ENCODE peak calls at places on chromosomes 6 and 20, in nine cellular contexts. I is lung; E is heart right ventricle; Z is brain microvascular endothelial cell; M is CD4-positive, alpha-beta memory T cell; S is tibial artery; H is CD8-positive, alpha-beta T cell; A is WERI-Rb-1; W is aorta. P is an unnamed sample.
A peak's percentile ranks its signal among the peaks of the same experiment; 100 is the strongest.

GRCh38 chr6:163635315-163635714 is 220.8 kb downstream of the QKI start:
- DNase-seq in I (no peak), E (no peak), Z (no peak), M (no peak), S (no peak), H (no peak), A (no peak), W (no peak), P (no peak)

GRCh38 chr6:54579011-54579410 is 267.6 kb upstream of the FAM83B start:
- DNase-seq in I (no peak), E (no peak), Z (no peak), M (no peak), S (no peak), H (no peak), A (no peak), W (no peak), P (no peak)

GRCh38 chr6:93047033-93047432 is 372.3 kb downstream of the EPHA7 start:
- DNase-seq in I (no peak), E (no peak), Z (no peak), M (no peak), S (no peak), H (no peak), A (peak; percentile 10), W (no peak), P (no peak)

GRCh38 chr6:4781426-4781825 is 5.2 kb downstream of the CDYL start:
- DNase-seq in I (no peak), E (no peak), Z (no peak), M (no peak), S (no peak), H (no peak), A (no peak), W (no peak), P (no peak)

GRCh38 chr20:51185277-51185676 is 162.4 kb upstream of the KCNG1 start:
- DNase-seq in I (no peak), E (no peak), Z (no peak), M (no peak), S (no peak), H (no peak), A (no peak), W (no peak), P (no peak)

GRCh38 chr6:45677381-45677992 is 299.8 kb upstream of the SUPT3H start:
- DNase-seq in I (no peak), E (peak; percentile 21), Z (peak; percentile 86), M (peak; percentile 54), S (peak; percentile 47), H (peak; percentile 33), A (no peak), W (no peak), P (no peak)

GRCh38 chr20:23180451-23180921 is 94.4 kb upstream of the CD93 start:
- DNase-seq in I (no peak), E (peak; percentile 69), Z (peak; percentile 23), M (no peak), S (no peak), H (no peak), A (no peak), W (no peak), P (peak; percentile 80)

GRCh38 chr6:161639772-161640171 is 365.9 kb upstream of the AGPAT4 start:
- DNase-seq in I (no peak), E (no peak), Z (no peak), M (no peak), S (no peak), H (no peak), A (no peak), W (no peak), P (no peak)

GRCh38 chr6:50837589-50838445 is 19.1 kb downstream of the TFAP2B start:
- DNase-seq in I (no peak), E (no peak), Z (no peak), M (no peak), S (no peak), H (no peak), A (no peak), W (no peak), P (no peak)

GRCh38 chr6:166307981-166308768 is at the start of gene PRR18:
- DNase-seq in I (no peak), E (no peak), Z (no peak), M (peak; percentile 11), S (no peak), H (no peak), A (peak; percentile 53), W (no peak), P (peak; percentile 41)

GRCh38 chr6:101114703-101115102 is 233.6 kb upstream of the ASCC3 start:
- DNase-seq in I (no peak), E (no peak), Z (peak; percentile 47), M (no peak), S (no peak), H (no peak), A (peak; percentile 52), W (no peak), P (no peak)

GRCh38 chr6:13068558-13069210 is 259.7 kb downstream of the TBC1D7 start:
- DNase-seq in I (no peak), E (no peak), Z (no peak), M (no peak), S (no peak), H (no peak), A (no peak), W (no peak), P (no peak)

GRCh38 chr6:139508023-139508422 is 133.6 kb upstream of the CITED2 start:
- DNase-seq in I (no peak), E (no peak), Z (no peak), M (no peak), S (no peak), H (no peak), A (no peak), W (no peak), P (no peak)

GRCh38 chr20:42649716-42650115 is 540.0 kb downstream of the PTPRT start:
- DNase-seq in I (no peak), E (no peak), Z (no peak), M (no peak), S (no peak), H (no peak), A (no peak), W (no peak), P (no peak)

GRCh38 chr6:118100763-118101162 is 193.7 kb downstream of the SLC35F1 start:
- DNase-seq in I (no peak), E (no peak), Z (peak; percentile 9), M (no peak), S (no peak), H (no peak), A (no peak), W (no peak), P (no peak)
- H3K27ac ChIP-seq in I (no peak overlapping the region), E (no peak overlapping the region), Z (no peak overlapping the region), M (no peak overlapping the region), S (no peak overlapping the region), H (no peak overlapping the region), A (no peak overlapping the region), W (no peak overlapping the region), P (no peak overlapping the region)

DNA sequence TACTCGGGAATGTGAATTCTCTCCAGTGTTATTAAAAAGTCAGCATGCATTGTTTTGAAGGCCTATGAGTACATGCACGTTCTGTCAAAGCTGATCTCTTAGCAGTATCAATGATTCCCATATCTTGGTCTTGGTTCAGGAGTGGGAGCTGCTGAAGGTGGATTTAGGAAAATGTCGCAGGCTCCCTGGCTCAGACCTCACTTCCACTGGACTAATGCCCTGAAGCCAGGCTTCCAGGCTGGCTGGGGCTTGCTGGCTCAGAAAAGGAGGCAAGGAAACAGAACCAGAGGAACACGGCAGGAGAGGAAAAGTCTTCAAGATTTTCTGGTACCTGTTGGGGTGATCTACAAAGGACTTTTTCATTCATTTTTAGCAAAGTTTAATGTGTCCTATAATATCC is 81.6 kb downstream of the OLIG3 start:
- DNase-seq in I (no peak), E (no peak), Z (no peak), M (no peak), S (no peak), H (no peak), A (no peak), W (no peak), P (no peak)
- H3K27me3 ChIP-seq in I (no peaks in the 10 kb centered on the region), E (peaks cover 19% of the 10 kb centered on the region), Z (no peaks in the 10 kb centered on the region), M (no peaks in the 10 kb centered on the region), S (peaks cover 4% of the 10 kb centered on the region), H (no peaks in the 10 kb centered on the region), A (no peaks in the 10 kb centered on the region), W (no peaks in the 10 kb centered on the region), P (peaks cover 9% of the 10 kb centered on the region)

GRCh38 chr20:31945319-31945718 is 6.5 kb downstream of the PDRG1 start:
- DNase-seq in I (no peak), E (no peak), Z (no peak), M (no peak), S (no peak), H (no peak), A (no peak), W (no peak), P (no peak)
- H3K36me3 ChIP-seq in I (peaks cover 58% of the 10 kb centered on the region), E (peaks cover 7% of the 10 kb centered on the region), Z (peaks cover 35% of the 10 kb centered on the region), M (peaks cover 50% of the 10 kb centered on the region), S (peaks cover 39% of the 10 kb centered on the region), H (peaks cover 46% of the 10 kb centered on the region), A (peaks cover 69% of the 10 kb centered on the region), W (peaks cover 2% of the 10 kb centered on the region), P (peaks cover 64% of the 10 kb centered on the region)

GRCh38 chr20:49908258-49908565 is 7.1 kb downstream of the SPATA2 start:
- DNase-seq in I (no peak), E (no peak), Z (no peak), M (no peak), S (no peak), H (no peak), A (no peak), W (no peak), P (no peak)

GRCh38 chr20:49906615-49907154 is 8.6 kb downstream of the SPATA2 start:
- DNase-seq in I (no peak), E (no peak), Z (no peak), M (no peak), S (no peak), H (no peak), A (no peak), W (no peak), P (no peak)

GRCh38 chr20:49905415-49906091 is 9.8 kb downstream of the SPATA2 start:
- DNase-seq in I (no peak), E (no peak), Z (no peak), M (no peak), S (no peak), H (no peak), A (no peak), W (no peak), P (no peak)

GRCh38 chr20:49906101-49906604 is 9.2 kb downstream of the SPATA2 start:
- DNase-seq in I (no peak), E (no peak), Z (no peak), M (no peak), S (no peak), H (no peak), A (no peak), W (no peak), P (peak; percentile 26)

DNA sequence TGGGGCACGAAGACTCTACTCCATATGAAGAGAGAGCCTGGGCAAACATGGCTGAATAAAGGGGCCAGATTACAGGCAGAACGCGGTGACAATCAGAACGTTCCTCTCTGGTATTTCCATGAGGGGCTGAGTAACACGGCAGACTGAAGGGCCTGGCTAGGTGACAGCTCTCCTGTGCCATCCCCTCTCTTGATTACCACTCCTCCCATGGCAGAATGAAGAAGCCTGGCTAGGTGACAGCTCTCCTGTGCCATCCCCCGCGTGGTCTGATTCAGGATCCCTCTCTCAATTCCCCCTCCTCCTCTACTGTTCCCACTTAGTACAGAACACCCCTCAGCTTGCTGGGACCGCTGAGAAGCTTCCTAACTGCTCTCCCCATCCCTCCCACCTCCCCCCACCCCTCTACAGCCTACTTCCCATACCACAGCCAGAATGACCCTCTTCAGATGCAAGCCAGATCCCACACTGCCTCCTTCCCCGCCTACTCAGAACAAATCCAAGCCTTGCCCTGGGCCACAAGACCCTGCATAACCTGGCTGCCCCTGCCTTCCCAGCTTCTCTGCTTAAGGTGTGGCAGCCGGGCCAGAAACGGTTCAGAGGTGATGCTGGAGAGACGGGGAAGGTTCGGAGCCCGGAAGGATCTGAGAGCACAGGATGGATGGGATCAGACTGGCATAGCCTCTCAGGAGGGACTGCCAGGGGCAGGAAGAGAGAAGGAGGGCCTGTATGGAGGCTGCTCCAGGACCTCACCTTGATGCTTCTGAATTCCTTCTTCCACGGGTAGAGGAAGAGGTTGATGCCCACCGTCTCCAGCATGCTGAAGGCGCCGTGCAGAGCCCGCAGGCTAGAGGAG is 7.7 kb downstream of the SPATA2 start:
- DNase-seq in I (no peak), E (no peak), Z (no peak), M (no peak), S (no peak), H (no peak), A (no peak), W (no peak), P (no peak)
- H3K27ac ChIP-seq in I (no peak overlapping the region), E (peak overlapping the region; percentile 39), Z (no peak overlapping the region), M (no peak overlapping the region), S (no peak overlapping the region), H (no peak overlapping the region), A (no peak overlapping the region), W (no peak overlapping the region), P (no peak overlapping the region)

P was measured in SJSA1.